ENCODE peak calls at places on chromosomes 2 and 18, in ten cellular contexts. One of them, this sample, is unnamed.
A peak's percentile ranks its signal among the peaks of the same experiment; 100 is the strongest.

GRCh38 chr2:16978291-16978690 is 312.7 kb upstream of the CYRIA start:
- DNase-seq in B cell: no peak
- DNase-seq in fibroblast of lung: peak; percentile 68
- DNase-seq in lower lobe of right lung: no peak
- DNase-seq in HFF-Myc: no peak
- DNase-seq in right atrium auricular region: no peak
- DNase-seq in coronary artery: no peak
- DNase-seq in WTC11: no peak
- DNase-seq in H9: no peak
- DNase-seq in adrenal gland: no peak
- DNase-seq in this sample: no peak

GRCh38 chr2:216195565-216195978 is 86.4 kb downstream of the XRCC5 start:
- DNase-seq in right atrium auricular region: no peak
- DNase-seq in B cell: no peak
- DNase-seq in WTC11: no peak
- DNase-seq in adrenal gland: peak; percentile 20
- DNase-seq in HFF-Myc: no peak
- DNase-seq in H9: no peak
- DNase-seq in fibroblast of lung: peak; percentile 93
- DNase-seq in coronary artery: no peak
- DNase-seq in lower lobe of right lung: no peak
- DNase-seq in this sample: no peak

GRCh38 chr2:70608373-70608772 is 54.7 kb upstream of the TGFA start:
- DNase-seq in WTC11: no peak
- DNase-seq in right atrium auricular region: no peak
- DNase-seq in lower lobe of right lung: no peak
- DNase-seq in adrenal gland: no peak
- DNase-seq in H9: no peak
- DNase-seq in coronary artery: no peak
- DNase-seq in B cell: no peak
- DNase-seq in HFF-Myc: no peak
- DNase-seq in fibroblast of lung: peak; percentile 23
- DNase-seq in this sample: no peak

GRCh38 chr2:200051621-200051945 is 96.2 kb downstream of the MAIP1 start:
- DNase-seq in coronary artery: no peak
- DNase-seq in lower lobe of right lung: no peak
- DNase-seq in HFF-Myc: no peak
- DNase-seq in H9: no peak
- DNase-seq in WTC11: no peak
- DNase-seq in right atrium auricular region: no peak
- DNase-seq in B cell: no peak
- DNase-seq in adrenal gland: no peak
- DNase-seq in fibroblast of lung: peak; percentile 15
- DNase-seq in this sample: no peak

GRCh38 chr2:112751451-112752197 is 12.8 kb downstream of the CKAP2L start:
- DNase-seq in fibroblast of lung: peak; percentile 16
- DNase-seq in right atrium auricular region: no peak
- DNase-seq in adrenal gland: no peak
- DNase-seq in B cell: no peak
- DNase-seq in WTC11: no peak
- DNase-seq in lower lobe of right lung: no peak
- DNase-seq in HFF-Myc: no peak
- DNase-seq in coronary artery: no peak
- DNase-seq in H9: no peak
- DNase-seq in this sample: no peak

GRCh38 chr2:150080115-150080514 is 407.4 kb downstream of the RND3 start:
- DNase-seq in B cell: no peak
- DNase-seq in adrenal gland: no peak
- DNase-seq in HFF-Myc: no peak
- DNase-seq in lower lobe of right lung: no peak
- DNase-seq in coronary artery: no peak
- DNase-seq in right atrium auricular region: no peak
- DNase-seq in H9: no peak
- DNase-seq in WTC11: no peak
- DNase-seq in fibroblast of lung: peak; percentile 78
- DNase-seq in this sample: no peak

GRCh38 chr2:28449489-28450395 is 46.1 kb upstream of the PLB1 start:
- DNase-seq in adrenal gland: no peak
- DNase-seq in H9: no peak
- DNase-seq in WTC11: no peak
- DNase-seq in lower lobe of right lung: no peak
- DNase-seq in HFF-Myc: no peak
- DNase-seq in fibroblast of lung: peak; percentile 61
- DNase-seq in right atrium auricular region: no peak
- DNase-seq in coronary artery: no peak
- DNase-seq in B cell: no peak
- DNase-seq in this sample: no peak

GRCh38 chr18:54162431-54162830 is 62.0 kb downstream of the MBD2 start:
- DNase-seq in coronary artery: no peak
- DNase-seq in WTC11: no peak
- DNase-seq in fibroblast of lung: peak; percentile 94
- DNase-seq in adrenal gland: no peak
- DNase-seq in B cell: no peak
- DNase-seq in HFF-Myc: no peak
- DNase-seq in right atrium auricular region: no peak
- DNase-seq in H9: no peak
- DNase-seq in lower lobe of right lung: no peak
- DNase-seq in this sample: no peak

GRCh38 chr2:47272031-47272864 is 117.1 kb upstream of the STPG4 start:
- DNase-seq in B cell: peak; percentile 88
- DNase-seq in WTC11: peak; percentile 85
- DNase-seq in H9: peak; percentile 83
- DNase-seq in right atrium auricular region: peak; percentile 64
- DNase-seq in HFF-Myc: no peak
- DNase-seq in lower lobe of right lung: peak; percentile 86
- DNase-seq in coronary artery: peak; percentile 79
- DNase-seq in adrenal gland: peak; percentile 74
- DNase-seq in fibroblast of lung: peak; percentile 64
- DNase-seq in this sample: peak; percentile 76

GRCh38 chr2:189020179-189020578 is 46.0 kb downstream of the COL3A1 start:
- DNase-seq in right atrium auricular region: no peak
- DNase-seq in fibroblast of lung: no peak
- DNase-seq in coronary artery: no peak
- DNase-seq in HFF-Myc: no peak
- DNase-seq in B cell: no peak
- DNase-seq in H9: no peak
- DNase-seq in lower lobe of right lung: no peak
- DNase-seq in adrenal gland: no peak
- DNase-seq in WTC11: no peak
- DNase-seq in this sample: no peak

GRCh38 chr2:224347181-224348051 is 54.5 kb downstream of the FAM124B start:
- DNase-seq in H9: no peak
- DNase-seq in B cell: no peak
- DNase-seq in fibroblast of lung: peak; percentile 45
- DNase-seq in HFF-Myc: no peak
- DNase-seq in coronary artery: no peak
- DNase-seq in adrenal gland: no peak
- DNase-seq in lower lobe of right lung: no peak
- DNase-seq in right atrium auricular region: no peak
- DNase-seq in WTC11: no peak
- DNase-seq in this sample: no peak

GRCh38 chr2:129396980-129397599 is 582.4 kb upstream of the RAB6C start:
- DNase-seq in H9: peak; percentile 77
- DNase-seq in coronary artery: no peak
- DNase-seq in HFF-Myc: no peak
- DNase-seq in WTC11: peak; percentile 52
- DNase-seq in lower lobe of right lung: no peak
- DNase-seq in fibroblast of lung: peak; percentile 5
- DNase-seq in adrenal gland: peak; percentile 34
- DNase-seq in right atrium auricular region: no peak
- DNase-seq in B cell: no peak
- DNase-seq in this sample: peak; percentile 42

GRCh38 chr2:216033403-216033802 is 20.1 kb upstream of the MREG start:
- DNase-seq in HFF-Myc: no peak
- DNase-seq in adrenal gland: no peak
- DNase-seq in H9: no peak
- DNase-seq in lower lobe of right lung: no peak
- DNase-seq in fibroblast of lung: no peak
- DNase-seq in B cell: no peak
- DNase-seq in WTC11: no peak
- DNase-seq in right atrium auricular region: no peak
- DNase-seq in coronary artery: no peak
- DNase-seq in this sample: no peak

GRCh38 chr18:22399949-22400348 is 17.8 kb downstream of the CTAGE1 start:
- DNase-seq in coronary artery: no peak
- DNase-seq in HFF-Myc: no peak
- DNase-seq in B cell: no peak
- DNase-seq in right atrium auricular region: no peak
- DNase-seq in H9: no peak
- DNase-seq in lower lobe of right lung: no peak
- DNase-seq in WTC11: no peak
- DNase-seq in fibroblast of lung: peak; percentile 44
- DNase-seq in adrenal gland: no peak
- DNase-seq in this sample: no peak

DNA sequence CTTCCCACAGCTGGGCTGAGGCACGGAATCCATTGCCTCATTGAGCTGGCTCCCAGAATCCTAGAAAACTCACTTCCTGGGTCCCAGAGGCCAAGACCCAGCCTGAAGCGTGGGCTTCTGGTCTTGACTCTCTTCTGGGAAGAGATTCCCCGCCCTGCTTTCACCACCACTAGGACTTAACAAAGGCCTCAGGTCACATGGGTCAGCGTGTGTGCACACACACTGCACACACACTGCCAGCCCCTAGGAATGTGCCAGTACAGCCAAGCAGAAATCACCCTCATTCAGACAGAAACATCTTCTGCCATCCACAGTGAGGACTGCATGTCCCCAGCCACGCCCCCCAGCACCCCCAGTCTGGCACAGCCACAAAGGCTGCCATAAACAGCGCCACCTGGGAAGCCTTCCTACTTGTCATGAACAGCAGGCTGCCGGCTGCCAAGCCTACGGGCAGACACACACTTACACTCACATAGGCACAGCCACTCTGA is 165.7 kb downstream of the TNS1 start:
- DNase-seq in adrenal gland: peak; percentile 71
- DNase-seq in lower lobe of right lung: peak; percentile 86
- DNase-seq in HFF-Myc: no peak
- DNase-seq in WTC11: peak; percentile 63
- DNase-seq in coronary artery: peak; percentile 91
- DNase-seq in fibroblast of lung: peak; percentile 49
- DNase-seq in right atrium auricular region: peak; percentile 95
- DNase-seq in H9: peak; percentile 75
- DNase-seq in B cell: no peak
- DNase-seq in this sample: peak; percentile 34
- TF ChIP-seq CTCF in adrenal gland: no peak
- TF ChIP-seq CTCF in lower lobe of right lung: no peak
- TF ChIP-seq CTCF in HFF-Myc: peak; percentile 25
- TF ChIP-seq CTCF in WTC11: no peak
- TF ChIP-seq CTCF in coronary artery: no peak
- TF ChIP-seq CTCF in fibroblast of lung: peak; percentile 13
- TF ChIP-seq CTCF in right atrium auricular region: peak; percentile 46
- TF ChIP-seq CTCF in H9: peak; percentile 45
- TF ChIP-seq CTCF in B cell: no peak
- TF ChIP-seq CTCF in this sample: no peak

GRCh38 chr2:209638346-209638745 is 133.3 kb upstream of the UNC80 start:
- DNase-seq in fibroblast of lung: peak; percentile 75
- DNase-seq in adrenal gland: no peak
- DNase-seq in WTC11: no peak
- DNase-seq in lower lobe of right lung: no peak
- DNase-seq in coronary artery: no peak
- DNase-seq in B cell: no peak
- DNase-seq in right atrium auricular region: no peak
- DNase-seq in HFF-Myc: no peak
- DNase-seq in H9: no peak
- DNase-seq in this sample: no peak
- TF ChIP-seq CTCF in fibroblast of lung: no peak
- TF ChIP-seq CTCF in adrenal gland: no peak
- TF ChIP-seq CTCF in WTC11: no peak
- TF ChIP-seq CTCF in lower lobe of right lung: no peak
- TF ChIP-seq CTCF in coronary artery: no peak
- TF ChIP-seq CTCF in B cell: no peak
- TF ChIP-seq CTCF in right atrium auricular region: no peak
- TF ChIP-seq CTCF in HFF-Myc: no peak
- TF ChIP-seq CTCF in H9: no peak
- TF ChIP-seq CTCF in this sample: no peak

DNA sequence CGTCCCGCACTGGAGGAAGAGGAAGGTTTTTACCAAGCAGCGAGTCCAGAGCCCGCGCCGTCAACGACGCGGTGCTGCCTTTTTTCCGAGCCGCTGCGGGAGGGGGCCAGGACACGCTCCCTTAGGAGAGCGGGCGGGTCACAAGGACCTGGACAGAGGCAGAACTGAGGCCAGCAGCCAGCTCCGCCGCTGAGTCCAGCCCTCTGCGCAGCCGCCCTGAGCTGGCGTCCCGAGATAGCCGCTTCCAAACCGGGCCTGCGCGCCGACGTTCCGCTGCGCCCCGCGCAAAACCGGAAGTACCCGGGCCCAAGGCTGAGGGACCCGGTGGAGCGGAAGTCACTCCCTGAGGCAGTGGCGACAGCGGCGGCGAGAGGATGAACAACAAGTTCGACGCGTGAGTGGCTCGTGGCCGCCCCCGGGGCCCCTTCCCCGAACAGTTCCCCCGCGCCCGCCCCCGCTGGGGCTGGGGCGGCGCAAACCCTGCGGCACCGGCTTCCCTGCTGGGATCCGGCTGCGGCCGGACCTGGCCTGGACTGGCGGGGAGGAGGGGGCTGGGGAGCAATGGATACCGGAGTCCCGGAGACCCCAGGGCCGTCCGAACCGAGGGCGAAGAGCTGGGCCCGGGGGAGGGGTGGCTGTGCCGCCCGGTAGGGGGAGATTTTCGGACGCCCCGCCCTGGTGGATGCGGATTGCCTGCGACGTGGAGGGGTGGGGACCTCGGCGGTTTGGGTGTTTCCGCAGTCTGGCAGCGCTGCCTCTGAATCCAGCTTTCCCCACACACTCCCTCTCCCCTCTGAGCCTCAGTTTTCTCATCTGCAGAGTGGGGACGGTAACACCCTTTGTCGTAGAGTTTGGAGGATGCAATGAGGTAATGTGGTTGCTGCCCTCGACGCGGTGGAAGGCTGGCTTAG is at the start of the genes EIF4E2 and TIGD1:
- DNase-seq in adrenal gland: peak; percentile 96
- DNase-seq in right atrium auricular region: peak; percentile 95
- DNase-seq in HFF-Myc: peak; percentile 72
- DNase-seq in H9: peak; percentile 93
- DNase-seq in WTC11: peak; percentile 94
- DNase-seq in B cell: peak; percentile 98
- DNase-seq in fibroblast of lung: peak; percentile 93
- DNase-seq in coronary artery: peak; percentile 96
- DNase-seq in lower lobe of right lung: peak; percentile 96
- DNase-seq in this sample: peak; percentile 93
- TF ChIP-seq CTCF in adrenal gland: peak; percentile 34
- TF ChIP-seq CTCF in right atrium auricular region: peak; percentile 51
- TF ChIP-seq CTCF in HFF-Myc: peak; percentile 22
- TF ChIP-seq CTCF in H9: peak; percentile 45
- TF ChIP-seq CTCF in WTC11: no peak
- TF ChIP-seq CTCF in B cell: peak; percentile 52
- TF ChIP-seq CTCF in fibroblast of lung: no peak
- TF ChIP-seq CTCF in coronary artery: no peak
- TF ChIP-seq CTCF in lower lobe of right lung: peak; percentile 43
- TF ChIP-seq CTCF in this sample: peak; percentile 8

DNA sequence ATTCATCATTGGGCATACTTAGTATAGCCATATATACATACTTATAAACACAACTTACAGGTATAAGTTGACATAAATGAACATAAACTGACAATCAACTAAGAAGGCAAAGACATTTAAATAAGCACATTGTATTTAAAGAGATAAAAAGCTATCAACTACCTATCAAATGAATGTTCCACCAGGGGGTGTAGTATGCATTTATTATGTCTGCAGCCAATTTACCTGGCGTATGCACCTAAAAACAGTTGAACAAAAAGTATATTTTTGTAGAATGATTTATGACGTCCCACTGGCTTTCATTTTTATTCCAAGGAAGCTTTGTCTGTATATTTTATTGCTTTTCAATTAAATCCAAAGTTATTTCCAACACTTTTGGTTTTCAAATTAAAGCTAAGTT is 323.5 kb downstream of the AFF3 start:
- DNase-seq in HFF-Myc: no peak
- DNase-seq in coronary artery: no peak
- DNase-seq in WTC11: no peak
- DNase-seq in adrenal gland: no peak
- DNase-seq in H9: no peak
- DNase-seq in right atrium auricular region: no peak
- DNase-seq in fibroblast of lung: no peak
- DNase-seq in B cell: no peak
- DNase-seq in lower lobe of right lung: no peak
- DNase-seq in this sample: no peak
- TF ChIP-seq CTCF in HFF-Myc: peak; percentile 5
- TF ChIP-seq CTCF in coronary artery: no peak
- TF ChIP-seq CTCF in WTC11: no peak
- TF ChIP-seq CTCF in adrenal gland: peak; percentile 22
- TF ChIP-seq CTCF in H9: no peak
- TF ChIP-seq CTCF in right atrium auricular region: peak; percentile 32
- TF ChIP-seq CTCF in fibroblast of lung: peak; percentile 25
- TF ChIP-seq CTCF in B cell: no peak
- TF ChIP-seq CTCF in lower lobe of right lung: no peak
- TF ChIP-seq CTCF in this sample: no peak

This sample was measured in nephron progenitor cell.